ENCODE peak calls at places on chromosomes 3 and 15, in four cellular contexts. R, N, L and X are unnamed samples.

GRCh38 chr3:125916376-125916978 is 52.5 kb upstream of the ROPN1B start:
- DNase-seq in L (peak; percentile 79), R (peak; percentile 92), N (no peak), X (peak; percentile 95)

GRCh38 chr3:45547764-45548683 is 46.5 kb upstream of the LIMD1 start:
- DNase-seq in L (no peak), N (peak; percentile 39), R (no peak), X (no peak)

GRCh38 chr3:170419301-170420087 is 826 bp downstream of the CLDN11 start:
- DNase-seq in N (peak; percentile 20), R (peak; percentile 49), L (no peak), X (no peak)

GRCh38 chr15:95016511-95017219 is 785.3 kb downstream of the MCTP2 start:
- DNase-seq in N (no peak), R (peak; percentile 47), L (no peak), X (no peak)

GRCh38 chr15:59689626-59690236 is 611 bp upstream of the BNIP2 start:
- DNase-seq in L (peak; percentile 55), N (peak; percentile 81), R (peak; percentile 59), X (peak; percentile 57)

GRCh38 chr15:74541494-74542191 is 623 bp downstream of the ARID3B start:
- DNase-seq in N (peak; percentile 14), L (no peak), R (peak; percentile 68), X (peak; percentile 42)

GRCh38 chr15:37015025-37015424 is 85.3 kb downstream of the MEIS2 start:
- DNase-seq in L (no peak), R (no peak), N (peak; percentile 21), X (no peak)

GRCh38 chr3:53238051-53238850 is 17.6 kb downstream of the TKT start:
- DNase-seq in N (no peak), R (peak; percentile 98), L (peak; percentile 60), X (no peak)

GRCh38 chr3:11001020-11001657 is 8.6 kb downstream of the SLC6A1 start:
- DNase-seq in L (no peak), R (no peak), N (no peak), X (no peak)

GRCh38 chr3:149452036-149452435 is 22.5 kb upstream of the TM4SF4 start:
- DNase-seq in N (no peak), L (no peak), R (no peak), X (no peak)

GRCh38 chr3:178385280-178385952 is 150.8 kb upstream of the KCNMB2 start:
- DNase-seq in R (peak; percentile 71), N (no peak), L (peak; percentile 3), X (no peak)

GRCh38 chr3:71930056-71930991 is 145.4 kb upstream of the PROK2 start:
- DNase-seq in L (peak; percentile 23), N (peak; percentile 4), R (no peak), X (no peak)

GRCh38 chr3:149507491-149508324 is 33.2 kb downstream of the TM4SF4 start:
- DNase-seq in L (no peak), R (peak; percentile 77), N (no peak), X (no peak)

GRCh38 chr3:188881954-188882641 is 289.7 kb upstream of the TPRG1 start:
- DNase-seq in R (peak; percentile 70), L (peak; percentile 79), N (no peak), X (no peak)

GRCh38 chr3:38111696-38112377 is 25.1 kb downstream of the ACAA1 start:
- DNase-seq in R (no peak), L (no peak), N (no peak), X (no peak)

GRCh38 chr3:132628157-132628556 is 31.1 kb downstream of the ACKR4 start:
- DNase-seq in N (no peak), R (no peak), L (no peak), X (no peak)

GRCh38 chr3:33884204-33884561 is 85.8 kb downstream of the PDCD6IP start:
- DNase-seq in L (no peak), N (no peak), R (peak; percentile 4), X (no peak)

GRCh38 chr15:101609742-101610627 is 42.2 kb downstream of the TM2D3 start:
- DNase-seq in L (no peak), N (no peak), R (no peak), X (no peak)

GRCh38 chr3:127457746-127458145 is 132.8 kb downstream of the TPRA1 start:
- DNase-seq in N (no peak), R (no peak), L (no peak), X (no peak)

GRCh38 chr3:127002195-127003174 is 19.6 kb downstream of the PLXNA1 start:
- DNase-seq in N (peak; percentile 91), R (peak; percentile 83), L (no peak), X (no peak)

GRCh38 chr3:14774431-14774830 is 44.3 kb upstream of the FGD5 start:
- DNase-seq in R (no peak), N (no peak), L (no peak), X (no peak)

GRCh38 chr3:77345009-77345408 is 305.1 kb downstream of the ROBO2 start:
- DNase-seq in R (no peak), L (no peak), N (no peak), X (no peak)

GRCh38 chr3:32733631-32734229 is 48.7 kb downstream of the CNOT10 start:
- DNase-seq in N (no peak), R (peak; percentile 54), L (peak; percentile 19), X (no peak)

GRCh38 chr15:85171736-85172135 is 190.1 kb downstream of the PDE8A start:
- DNase-seq in L (peak; percentile 23), N (no peak), R (no peak), X (no peak)

GRCh38 chr15:66565731-66566130 is at the start of gene LCTL:
- DNase-seq in L (no peak), N (no peak), R (no peak), X (no peak)

GRCh38 chr3:185880600-185880999 is 55.8 kb upstream of the IGF2BP2 start:
- DNase-seq in N (no peak), L (no peak), R (no peak), X (no peak)

GRCh38 chr3:10286596-10287295 is 6.0 kb downstream of the GHRL start:
- DNase-seq in L (peak; percentile 68), N (peak; percentile 59), R (peak; percentile 77), X (no peak)

GRCh38 chr15:65306551-65306950 is 2.1 kb downstream of the RNU5B-1 start:
- DNase-seq in L (no peak), N (no peak), R (no peak), X (no peak)

GRCh38 chr15:65304393-65305143 is at the start of gene RNU5B-1:
- DNase-seq in R (peak; percentile 92), L (peak; percentile 97), N (peak; percentile 86), X (peak; percentile 37)

GRCh38 chr15:65303687-65304392 is 637 bp upstream of the RNU5B-1 start:
- DNase-seq in L (peak; percentile 44), R (peak; percentile 53), N (peak; percentile 56), X (no peak)

GRCh38 chr15:65305776-65306175 is 1.3 kb downstream of the RNU5B-1 start:
- DNase-seq in R (no peak), N (no peak), L (no peak), X (no peak)

DNA sequence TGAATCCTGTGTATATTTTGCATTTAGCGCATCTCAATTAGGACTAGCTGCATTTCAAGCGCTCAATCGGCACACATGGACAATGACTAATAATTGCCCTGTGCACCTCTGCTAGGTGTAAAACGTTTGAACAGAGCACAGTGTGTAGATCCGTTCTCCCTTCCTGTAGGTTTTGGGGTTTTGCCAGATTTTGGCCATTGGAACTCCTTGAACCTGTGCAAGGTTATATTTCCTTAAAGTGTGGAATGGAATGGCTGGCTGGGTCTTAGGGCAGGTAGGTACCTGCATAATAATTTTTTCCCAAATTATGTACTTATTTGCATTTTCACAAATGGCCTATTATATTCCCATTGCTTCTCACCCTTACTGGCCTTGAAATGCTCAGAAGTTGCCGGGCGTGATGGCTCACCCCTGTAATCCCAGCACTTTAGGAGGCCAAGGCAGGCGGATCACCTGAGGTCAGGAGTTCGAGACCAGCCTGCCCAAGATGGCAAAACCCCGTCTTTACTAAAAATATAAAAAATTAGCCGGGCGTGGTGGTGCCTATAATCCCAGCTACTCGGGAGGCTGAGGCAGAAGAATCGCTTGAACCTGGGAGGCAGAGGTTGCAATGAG is 774 bp downstream of the RNU5B-1 start:
- DNase-seq in N (no peak), L (no peak), R (no peak), X (no peak)
- H3K27ac ChIP-seq in N (peak overlapping the region; percentile 86), L (peak overlapping the region; percentile 67), R (no peak overlapping the region), X (peak overlapping the region; percentile 72)

GRCh38 chr15:90881978-90882721 is 2.2 kb upstream of the FES start:
- DNase-seq in L (no peak), R (no peak), N (no peak), X (no peak)
- TF ChIP-seq CTCF in L (no peak), R (no peak), N (no peak), X (no peak)

DNA sequence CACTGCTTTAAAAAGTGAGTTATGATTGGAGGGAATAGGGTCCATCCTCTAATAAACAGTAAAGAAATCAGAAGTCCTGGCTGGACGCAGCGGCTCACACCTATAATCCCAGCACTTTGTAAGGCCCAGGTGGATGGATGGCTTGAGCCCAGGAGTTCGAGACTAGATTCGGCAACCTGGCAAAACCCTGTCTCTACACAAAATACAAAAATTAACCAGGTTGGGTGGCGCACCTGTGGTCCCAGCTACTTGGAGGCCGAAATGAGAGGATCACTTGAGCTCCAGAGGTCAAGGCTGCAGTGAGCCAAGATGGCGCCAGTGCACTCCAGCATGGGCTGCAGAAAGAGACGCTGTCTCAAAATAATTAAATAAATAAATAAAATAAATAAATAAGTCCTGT is 171.2 kb downstream of the POTEB3 start:
- DNase-seq in L (no peak), R (no peak), N (no peak), X (no peak)
- H3K9me3 ChIP-seq in L (peaks cover 10% of the 10 kb centered on the region), R (peaks cover 7% of the 10 kb centered on the region), N (no peaks in the 10 kb centered on the region), X (no peaks in the 10 kb centered on the region)

DNA sequence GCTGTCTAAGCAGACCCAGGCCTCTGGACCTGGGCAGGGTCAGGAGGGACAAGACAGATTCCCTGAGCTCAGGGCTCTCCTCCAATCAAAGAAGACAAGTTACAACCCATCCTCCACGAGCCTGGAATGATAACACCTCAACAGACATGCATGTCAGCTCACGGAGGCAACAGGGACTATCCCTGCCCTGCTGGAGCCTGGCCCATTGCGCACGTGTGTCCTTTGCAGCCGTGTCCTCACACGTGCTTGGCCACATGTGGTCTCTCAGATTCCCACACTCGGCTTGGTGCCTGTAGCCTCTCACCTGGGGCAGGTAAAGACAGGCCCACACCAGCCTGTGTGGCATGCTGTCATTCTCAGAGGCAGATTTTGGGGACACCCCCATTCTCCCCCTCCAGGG is 27.7 kb downstream of the C3orf18 start:
- DNase-seq in L (no peak), N (no peak), R (no peak), X (no peak)
- H3K27ac ChIP-seq in L (no peak overlapping the region), N (no peak overlapping the region), R (no peak overlapping the region), X (no peak overlapping the region)

GRCh38 chr3:123725652-123726400 is 141.0 kb upstream of the HACD2 start:
- DNase-seq in R (no peak), N (no peak), L (no peak), X (no peak)

GRCh38 chr3:123723527-123724168 is 138.8 kb upstream of the HACD2 start:
- DNase-seq in L (peak; percentile 73), N (peak; percentile 63), R (peak; percentile 78), X (peak; percentile 9)

GRCh38 chr3:123722021-123722420 is 137.2 kb upstream of the HACD2 start:
- DNase-seq in N (no peak), R (no peak), L (no peak), X (no peak)

GRCh38 chr3:123720638-123721037 is 135.8 kb upstream of the HACD2 start:
- DNase-seq in N (no peak), L (no peak), R (no peak), X (no peak)

DNA sequence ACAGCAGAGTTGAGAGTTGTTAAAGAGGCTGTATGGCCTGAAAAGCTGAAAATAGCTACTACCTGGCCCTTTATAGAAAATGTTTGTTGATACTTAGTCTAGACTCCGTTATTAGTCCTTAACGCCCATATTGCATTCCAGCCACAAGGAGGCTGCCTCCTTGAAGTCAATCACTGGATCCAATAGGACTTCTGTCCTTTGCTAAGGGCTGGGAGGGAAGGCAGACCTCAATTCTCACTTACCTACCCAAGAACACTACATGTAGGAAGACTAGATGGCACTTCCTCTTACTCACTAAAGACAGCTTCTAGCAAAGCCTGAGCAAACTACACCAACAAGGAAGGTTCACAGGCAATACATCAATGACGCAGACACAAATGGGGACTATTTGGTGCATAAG is 139.5 kb upstream of the HACD2 start:
- DNase-seq in L (peak; percentile 29), N (no peak), R (no peak), X (no peak)
- TF ChIP-seq CTCF in L (peak; percentile 43), N (no peak), R (no peak), X (no peak)